ENCODE peak calls at places on chromosome 10, in five cellular contexts. O is GM06990, V is transverse colon, J is ovary, W is WERI-Rb-1. F is an unnamed sample.

GRCh38 chr10:43844236-43844635 is 195.6 kb upstream of the ZNF32 start:
- DNase-seq in J (no peak), V (no peak), W (no peak), O (no peak), F (no peak)

GRCh38 chr10:33127622-33128021 is 169.6 kb upstream of the ITGB1 start:
- DNase-seq in J (no peak), W (no peak), V (no peak), O (no peak), F (no peak)

GRCh38 chr10:89301231-89301630 is 615 bp upstream of the IFIT2 start:
- DNase-seq in V (peak; percentile 23), O (no peak), J (no peak), W (no peak), F (no peak)

GRCh38 chr10:100101526-100102076 is 19.9 kb upstream of the CPN1 start:
- DNase-seq in V (peak; percentile 8), J (no peak), W (peak; percentile 50), O (no peak), F (no peak)

GRCh38 chr10:30709700-30710358 is 80.3 kb upstream of the LYZL2 start:
- DNase-seq in J (no peak), W (no peak), O (no peak), V (no peak), F (no peak)

GRCh38 chr10:11782793-11783557 is 40.2 kb upstream of the PROSER2 start:
- DNase-seq in J (no peak), V (no peak), O (no peak), W (no peak), F (no peak)

GRCh38 chr10:117360016-117360415 is 15.2 kb downstream of the PDZD8 start:
- DNase-seq in W (no peak), O (no peak), V (no peak), J (no peak), F (no peak)

GRCh38 chr10:132425029-132425758 is 28.2 kb downstream of the PWWP2B start:
- DNase-seq in V (no peak), O (no peak), W (no peak), J (no peak), F (no peak)

GRCh38 chr10:97222346-97222961 is 36.7 kb upstream of the SLIT1 start:
- DNase-seq in W (peak; percentile 59), O (no peak), J (no peak), V (no peak), F (no peak)

GRCh38 chr10:96587255-96588059 is 645 bp upstream of the TM9SF3 start:
- DNase-seq in J (peak; percentile 73), W (peak; percentile 67), O (no peak), V (peak; percentile 70), F (no peak)

GRCh38 chr10:43857206-43857952 is 208.7 kb upstream of the ZNF32 start:
- DNase-seq in W (peak; percentile 47), J (peak; percentile 7), O (no peak), V (no peak), F (no peak)

GRCh38 chr10:33134011-33134751 is 176.2 kb upstream of the ITGB1 start:
- DNase-seq in W (no peak), O (no peak), J (no peak), V (peak; percentile 72), F (no peak)

GRCh38 chr10:127976286-127976685 is 69.4 kb downstream of the PTPRE start:
- DNase-seq in J (no peak), W (peak; percentile 61), V (no peak), O (no peak), F (no peak)

GRCh38 chr10:119395287-119396007 is 147.1 kb downstream of the RGS10 start:
- DNase-seq in V (no peak), O (no peak), W (no peak), J (no peak), F (no peak)

GRCh38 chr10:47137311-47137851 is 162.6 kb upstream of the GDF10 start:
- DNase-seq in W (no peak), V (no peak), O (no peak), J (no peak), F (no peak)

GRCh38 chr10:84613336-84614021 is 285.1 kb downstream of the CCSER2 start:
- DNase-seq in V (peak; percentile 18), J (no peak), O (no peak), W (peak; percentile 85), F (peak; percentile 55)

DNA sequence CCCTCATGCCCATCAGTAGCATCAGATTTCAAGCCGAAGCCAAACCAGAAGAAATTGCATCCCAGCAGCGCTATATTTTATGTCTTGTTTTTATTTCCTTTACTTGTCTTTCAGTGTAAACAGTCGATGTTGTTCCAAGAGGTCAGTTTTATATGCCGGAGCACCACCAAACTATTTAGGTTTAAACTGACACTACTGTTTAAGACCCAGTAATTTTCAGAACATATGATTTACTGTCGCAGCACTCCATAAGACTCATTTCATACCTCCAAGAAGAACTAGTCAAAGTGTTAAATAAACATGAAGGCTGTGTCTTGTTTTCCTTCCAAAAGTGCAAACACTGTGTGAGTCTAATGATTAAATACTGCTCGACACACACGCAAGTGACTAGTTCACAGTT is 122.1 kb upstream of the MGMT start:
- DNase-seq in J (no peak), V (no peak), W (no peak), O (no peak), F (no peak)
- TF ChIP-seq CTCF in J (no peak), V (no peak), W (no peak), O (no peak), F (no peak)

GRCh38 chr10:101144053-101144452 is 13.0 kb downstream of the TLX1 start:
- DNase-seq in O (no peak), J (no peak), W (no peak), V (no peak), F (no peak)
- H3K27me3 ChIP-seq in O (peaks cover 2% of the 10 kb centered on the region), J (peaks cover 7% of the 10 kb centered on the region), W (no peaks in the 10 kb centered on the region), V (peaks cover 100% of the 10 kb centered on the region), F (peaks cover 98% of the 10 kb centered on the region)

GRCh38 chr10:116124777-116125176 is 148.2 kb downstream of the GFRA1 start:
- DNase-seq in V (no peak), J (no peak), W (no peak), O (no peak), F (no peak)

GRCh38 chr10:116118851-116119250 is 154.2 kb downstream of the GFRA1 start:
- DNase-seq in W (no peak), O (no peak), V (no peak), J (no peak), F (no peak)

GRCh38 chr10:116122126-116122525 is 150.9 kb downstream of the GFRA1 start:
- DNase-seq in O (no peak), V (no peak), W (no peak), J (no peak), F (no peak)

GRCh38 chr10:116122664-116123063 is 150.3 kb downstream of the GFRA1 start:
- DNase-seq in V (no peak), J (no peak), O (no peak), W (no peak), F (no peak)

DNA sequence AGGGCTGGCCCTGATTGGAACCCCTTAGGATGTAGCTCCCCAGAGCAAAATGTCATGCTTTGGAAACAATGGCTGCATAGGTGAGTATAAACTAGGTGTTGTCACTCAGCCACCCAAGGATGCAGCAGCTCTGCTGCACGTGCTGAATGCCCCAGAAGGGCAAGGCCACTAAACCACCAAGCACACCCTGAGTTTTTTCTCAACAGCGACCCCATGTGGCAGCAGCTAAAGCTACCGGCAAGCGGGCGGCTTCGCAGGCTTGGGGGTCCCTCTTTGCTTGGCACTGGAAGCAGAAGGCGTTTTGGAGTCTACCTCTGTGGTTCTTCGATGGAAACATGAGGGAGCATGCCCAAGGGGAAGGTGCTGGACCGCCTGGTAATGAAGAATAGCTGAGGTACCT is 152.3 kb downstream of the GFRA1 start:
- DNase-seq in O (no peak), J (no peak), W (peak; percentile 66), V (no peak), F (no peak)
- TF ChIP-seq CTCF in O (no peak), J (no peak), W (peak; percentile 79), V (no peak), F (no peak)

DNA sequence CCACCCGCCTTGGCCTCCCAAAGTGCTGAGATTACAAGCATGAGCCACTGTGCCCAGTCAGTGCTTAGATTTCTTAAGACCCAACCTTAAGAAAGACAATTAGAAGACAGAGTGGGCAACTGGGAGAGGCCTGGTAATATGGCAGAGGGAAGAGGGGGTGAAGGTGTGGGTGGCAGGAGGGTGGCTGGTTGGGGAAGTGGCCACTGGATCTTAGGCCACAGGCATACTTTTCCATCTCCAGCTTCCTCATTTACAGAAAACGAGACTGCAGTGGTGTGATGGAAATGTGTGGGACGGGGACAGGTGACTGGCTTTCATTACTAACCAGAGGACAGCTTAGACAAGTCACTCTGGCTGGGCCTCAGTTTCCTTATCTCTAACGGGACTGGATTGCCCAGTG is 1.0 kb upstream of the FFAR4 start:
- DNase-seq in O (no peak), V (no peak), J (no peak), W (no peak), F (no peak)
- H3K27me3 ChIP-seq in O (peaks cover 2% of the 10 kb centered on the region), V (peaks cover 52% of the 10 kb centered on the region), J (no peaks in the 10 kb centered on the region), W (no peaks in the 10 kb centered on the region), F (no peaks in the 10 kb centered on the region)

DNA sequence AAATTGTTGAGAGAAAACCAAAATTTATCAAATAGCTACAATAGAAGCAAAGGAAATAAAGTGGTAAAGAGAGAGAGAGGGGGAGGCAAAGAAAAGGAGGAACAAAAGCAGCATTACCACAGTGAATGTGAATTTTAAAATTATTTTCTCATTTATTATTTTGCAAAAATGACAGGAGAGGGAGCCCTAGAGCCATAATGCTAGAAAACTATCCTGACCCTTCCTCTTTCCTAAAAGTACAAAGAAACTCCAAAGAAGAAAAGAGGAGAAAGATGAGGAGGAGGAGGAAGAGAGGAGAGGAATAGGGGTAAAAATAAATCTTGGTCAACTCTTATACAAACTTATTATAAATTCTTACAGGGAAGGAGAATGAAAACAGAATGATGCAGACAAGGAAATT is 921.5 kb downstream of the NRG3 start:
- DNase-seq in O (no peak), J (no peak), W (no peak), V (no peak), F (no peak)
- TF ChIP-seq CTCF in O (peak; percentile 33), J (no peak), W (peak; percentile 12), V (no peak), F (peak; percentile 43)

GRCh38 chr10:28118985-28119628 is 120.2 kb upstream of the ODAD2 start:
- DNase-seq in W (no peak), V (no peak), O (no peak), J (no peak), F (no peak)
- H3K27me3 ChIP-seq in W (no peaks in the 10 kb centered on the region), V (no peaks in the 10 kb centered on the region), O (no peaks in the 10 kb centered on the region), J (no peaks in the 10 kb centered on the region), F (no peaks in the 10 kb centered on the region)

GRCh38 chr10:329361-330099 is 194.3 kb downstream of the ZMYND11 start:
- DNase-seq in V (peak; percentile 90), O (no peak), J (peak; percentile 85), W (no peak), F (peak; percentile 68)
- TF ChIP-seq CTCF in V (peak; percentile 31), O (no peak), J (no peak), W (no peak), F (peak; percentile 26)

GRCh38 chr10:70285432-70285831 is 1.6 kb upstream of the NPFFR1 start:
- DNase-seq in J (no peak), W (no peak), O (no peak), V (no peak), F (no peak)
- H3K27me3 ChIP-seq in J (no peaks in the 10 kb centered on the region), W (no peaks in the 10 kb centered on the region), O (peaks cover 3% of the 10 kb centered on the region), V (peaks cover 62% of the 10 kb centered on the region), F (peaks cover 29% of the 10 kb centered on the region)

F was measured in dorsolateral prefrontal cortex.